ENCODE peak calls at places on chromosomes 4 and X, in eight cellular contexts. One of them, this sample, is unnamed.
A peak's percentile ranks its signal among the peaks of the same experiment; 100 is the strongest.

GRCh38 chrX:15815779-15816452 is 25.6 kb downstream of the ZRSR2 start:
- DNase-seq in CD4-positive, CD25-positive, alpha-beta regulatory T cell: no peak
- DNase-seq in fibroblast of the aortic adventitia: peak; percentile 23
- DNase-seq in CD8-positive, alpha-beta memory T cell: no peak
- DNase-seq in A549: peak; percentile 44
- DNase-seq in stomach: no peak
- DNase-seq in epithelial cell of esophagus: peak; percentile 25
- DNase-seq in dorsolateral prefrontal cortex: no peak
- DNase-seq in this sample: peak; percentile 68

GRCh38 chr4:99144070-99144469 is at the start of gene ADH4:
- DNase-seq in dorsolateral prefrontal cortex: no peak
- DNase-seq in CD8-positive, alpha-beta memory T cell: no peak
- DNase-seq in A549: no peak
- DNase-seq in epithelial cell of esophagus: peak; percentile 6
- DNase-seq in CD4-positive, CD25-positive, alpha-beta regulatory T cell: no peak
- DNase-seq in fibroblast of the aortic adventitia: peak; percentile 53
- DNase-seq in stomach: no peak
- DNase-seq in this sample: no peak

GRCh38 chr4:71069063-71069462 is 75.6 kb downstream of the DCK start:
- DNase-seq in A549: no peak
- DNase-seq in CD4-positive, CD25-positive, alpha-beta regulatory T cell: no peak
- DNase-seq in CD8-positive, alpha-beta memory T cell: no peak
- DNase-seq in stomach: no peak
- DNase-seq in epithelial cell of esophagus: no peak
- DNase-seq in dorsolateral prefrontal cortex: no peak
- DNase-seq in fibroblast of the aortic adventitia: no peak
- DNase-seq in this sample: no peak

GRCh38 chr4:186149872-186150271 is 41.5 kb upstream of the CYP4V2 start:
- DNase-seq in dorsolateral prefrontal cortex: no peak
- DNase-seq in A549: peak; percentile 53
- DNase-seq in epithelial cell of esophagus: peak; percentile 6
- DNase-seq in CD4-positive, CD25-positive, alpha-beta regulatory T cell: no peak
- DNase-seq in fibroblast of the aortic adventitia: peak; percentile 80
- DNase-seq in CD8-positive, alpha-beta memory T cell: no peak
- DNase-seq in stomach: peak; percentile 62
- DNase-seq in this sample: peak; percentile 83

GRCh38 chr4:37601527-37601926 is 84.6 kb downstream of the RELL1 start:
- DNase-seq in CD4-positive, CD25-positive, alpha-beta regulatory T cell: no peak
- DNase-seq in A549: peak; percentile 9
- DNase-seq in CD8-positive, alpha-beta memory T cell: no peak
- DNase-seq in fibroblast of the aortic adventitia: peak; percentile 95
- DNase-seq in epithelial cell of esophagus: peak; percentile 82
- DNase-seq in dorsolateral prefrontal cortex: no peak
- DNase-seq in stomach: peak; percentile 68
- DNase-seq in this sample: no peak

GRCh38 chr4:83255584-83255983 is 29.0 kb downstream of the COQ2 start:
- DNase-seq in A549: peak; percentile 81
- DNase-seq in dorsolateral prefrontal cortex: no peak
- DNase-seq in fibroblast of the aortic adventitia: peak; percentile 64
- DNase-seq in epithelial cell of esophagus: peak; percentile 14
- DNase-seq in stomach: no peak
- DNase-seq in CD4-positive, CD25-positive, alpha-beta regulatory T cell: no peak
- DNase-seq in CD8-positive, alpha-beta memory T cell: no peak
- DNase-seq in this sample: no peak

GRCh38 chr4:139975830-139976272 is 178.1 kb downstream of the MAML3 start:
- DNase-seq in CD4-positive, CD25-positive, alpha-beta regulatory T cell: no peak
- DNase-seq in dorsolateral prefrontal cortex: no peak
- DNase-seq in CD8-positive, alpha-beta memory T cell: no peak
- DNase-seq in stomach: no peak
- DNase-seq in fibroblast of the aortic adventitia: peak; percentile 72
- DNase-seq in A549: no peak
- DNase-seq in epithelial cell of esophagus: peak; percentile 84
- DNase-seq in this sample: no peak

GRCh38 chr4:28006021-28006420 is 1145.4 kb downstream of the STIM2 start:
- DNase-seq in CD8-positive, alpha-beta memory T cell: no peak
- DNase-seq in dorsolateral prefrontal cortex: no peak
- DNase-seq in epithelial cell of esophagus: no peak
- DNase-seq in CD4-positive, CD25-positive, alpha-beta regulatory T cell: no peak
- DNase-seq in fibroblast of the aortic adventitia: no peak
- DNase-seq in stomach: no peak
- DNase-seq in A549: no peak
- DNase-seq in this sample: no peak

GRCh38 chr4:25767877-25768475 is 94.8 kb downstream of the SEL1L3 start:
- DNase-seq in CD8-positive, alpha-beta memory T cell: peak; percentile 7
- DNase-seq in CD4-positive, CD25-positive, alpha-beta regulatory T cell: no peak
- DNase-seq in A549: peak; percentile 66
- DNase-seq in stomach: peak; percentile 42
- DNase-seq in epithelial cell of esophagus: peak; percentile 75
- DNase-seq in dorsolateral prefrontal cortex: peak; percentile 77
- DNase-seq in fibroblast of the aortic adventitia: peak; percentile 84
- DNase-seq in this sample: peak; percentile 74

GRCh38 chr4:184000457-184001395 is 95.6 kb downstream of the STOX2 start:
- DNase-seq in A549: no peak
- DNase-seq in epithelial cell of esophagus: peak; percentile 43
- DNase-seq in CD8-positive, alpha-beta memory T cell: no peak
- DNase-seq in dorsolateral prefrontal cortex: no peak
- DNase-seq in stomach: no peak
- DNase-seq in fibroblast of the aortic adventitia: no peak
- DNase-seq in CD4-positive, CD25-positive, alpha-beta regulatory T cell: no peak
- DNase-seq in this sample: no peak
- H3K4me3 ChIP-seq in A549: no peak overlapping the region
- H3K4me3 ChIP-seq in epithelial cell of esophagus: no peak overlapping the region
- H3K4me3 ChIP-seq in CD8-positive, alpha-beta memory T cell: no peak overlapping the region
- H3K4me3 ChIP-seq in dorsolateral prefrontal cortex: no peak overlapping the region
- H3K4me3 ChIP-seq in stomach: no peak overlapping the region
- H3K4me3 ChIP-seq in fibroblast of the aortic adventitia: no peak overlapping the region
- H3K4me3 ChIP-seq in CD4-positive, CD25-positive, alpha-beta regulatory T cell: no peak overlapping the region
- H3K4me3 ChIP-seq in this sample: no peak overlapping the region

GRCh38 chrX:54819201-54819600 is 11.7 kb downstream of the MAGED2 start:
- DNase-seq in A549: no peak
- DNase-seq in stomach: no peak
- DNase-seq in CD8-positive, alpha-beta memory T cell: no peak
- DNase-seq in CD4-positive, CD25-positive, alpha-beta regulatory T cell: no peak
- DNase-seq in fibroblast of the aortic adventitia: no peak
- DNase-seq in dorsolateral prefrontal cortex: no peak
- DNase-seq in epithelial cell of esophagus: no peak
- DNase-seq in this sample: no peak
- H3K4me3 ChIP-seq in A549: no peak overlapping the region
- H3K4me3 ChIP-seq in stomach: no peak overlapping the region
- H3K4me3 ChIP-seq in CD8-positive, alpha-beta memory T cell: no peak overlapping the region
- H3K4me3 ChIP-seq in CD4-positive, CD25-positive, alpha-beta regulatory T cell: no peak overlapping the region
- H3K4me3 ChIP-seq in fibroblast of the aortic adventitia: no peak overlapping the region
- H3K4me3 ChIP-seq in dorsolateral prefrontal cortex: no peak overlapping the region
- H3K4me3 ChIP-seq in epithelial cell of esophagus: no peak overlapping the region
- H3K4me3 ChIP-seq in this sample: no peak overlapping the region

GRCh38 chrX:153830632-153831434 is 489 bp upstream of the PDZD4 start:
- DNase-seq in fibroblast of the aortic adventitia: no peak
- DNase-seq in CD4-positive, CD25-positive, alpha-beta regulatory T cell: no peak
- DNase-seq in epithelial cell of esophagus: no peak
- DNase-seq in stomach: no peak
- DNase-seq in dorsolateral prefrontal cortex: no peak
- DNase-seq in A549: no peak
- DNase-seq in CD8-positive, alpha-beta memory T cell: no peak
- DNase-seq in this sample: no peak
- H3K4me3 ChIP-seq in fibroblast of the aortic adventitia: no peak overlapping the region
- H3K4me3 ChIP-seq in CD4-positive, CD25-positive, alpha-beta regulatory T cell: no peak overlapping the region
- H3K4me3 ChIP-seq in epithelial cell of esophagus: no peak overlapping the region
- H3K4me3 ChIP-seq in stomach: peak overlapping the region; percentile 53
- H3K4me3 ChIP-seq in dorsolateral prefrontal cortex: peak overlapping the region; percentile 56
- H3K4me3 ChIP-seq in A549: peak overlapping the region; percentile 60
- H3K4me3 ChIP-seq in CD8-positive, alpha-beta memory T cell: no peak overlapping the region
- H3K4me3 ChIP-seq in this sample: peak overlapping the region; percentile 15

GRCh38 chrX:73987166-73987565 is 316.8 kb upstream of the ZCCHC13 start:
- DNase-seq in CD8-positive, alpha-beta memory T cell: no peak
- DNase-seq in A549: no peak
- DNase-seq in CD4-positive, CD25-positive, alpha-beta regulatory T cell: no peak
- DNase-seq in epithelial cell of esophagus: no peak
- DNase-seq in fibroblast of the aortic adventitia: no peak
- DNase-seq in stomach: no peak
- DNase-seq in dorsolateral prefrontal cortex: no peak
- DNase-seq in this sample: no peak
- H3K4me3 ChIP-seq in CD8-positive, alpha-beta memory T cell: no peak overlapping the region
- H3K4me3 ChIP-seq in A549: no peak overlapping the region
- H3K4me3 ChIP-seq in CD4-positive, CD25-positive, alpha-beta regulatory T cell: no peak overlapping the region
- H3K4me3 ChIP-seq in epithelial cell of esophagus: no peak overlapping the region
- H3K4me3 ChIP-seq in fibroblast of the aortic adventitia: no peak overlapping the region
- H3K4me3 ChIP-seq in stomach: no peak overlapping the region
- H3K4me3 ChIP-seq in dorsolateral prefrontal cortex: no peak overlapping the region
- H3K4me3 ChIP-seq in this sample: no peak overlapping the region

GRCh38 chrX:103554687-103555417 is 30.5 kb upstream of the TCEAL4 start:
- DNase-seq in CD8-positive, alpha-beta memory T cell: peak; percentile 63
- DNase-seq in epithelial cell of esophagus: peak; percentile 56
- DNase-seq in A549: no peak
- DNase-seq in stomach: peak; percentile 56
- DNase-seq in fibroblast of the aortic adventitia: peak; percentile 28
- DNase-seq in CD4-positive, CD25-positive, alpha-beta regulatory T cell: peak; percentile 44
- DNase-seq in dorsolateral prefrontal cortex: peak; percentile 60
- DNase-seq in this sample: no peak
- H3K4me3 ChIP-seq in CD8-positive, alpha-beta memory T cell: peak overlapping the region; percentile 64
- H3K4me3 ChIP-seq in epithelial cell of esophagus: peak overlapping the region; percentile 62
- H3K4me3 ChIP-seq in A549: no peak overlapping the region
- H3K4me3 ChIP-seq in stomach: peak overlapping the region; percentile 40
- H3K4me3 ChIP-seq in fibroblast of the aortic adventitia: peak overlapping the region; percentile 16
- H3K4me3 ChIP-seq in CD4-positive, CD25-positive, alpha-beta regulatory T cell: peak overlapping the region; percentile 75
- H3K4me3 ChIP-seq in dorsolateral prefrontal cortex: peak overlapping the region; percentile 52
- H3K4me3 ChIP-seq in this sample: no peak overlapping the region

This sample was measured in HAP-1.